ENCODE peak calls at places on chromosomes 12 and 14, in four cellular contexts. One of them, this sample, is unnamed.

GRCh38 chr14:70181276-70181675 is 7.5 kb downstream of the SLC8A3 start:
- DNase-seq in tibial nerve: no peak
- DNase-seq in AG10803: no peak
- DNase-seq in Caco-2: no peak
- DNase-seq in this sample: no peak

GRCh38 chr12:75011120-75011519 is 198.5 kb downstream of the KCNC2 start:
- DNase-seq in tibial nerve: no peak
- DNase-seq in AG10803: no peak
- DNase-seq in Caco-2: no peak
- DNase-seq in this sample: no peak

GRCh38 chr14:32764131-32764530 is 174.5 kb upstream of the NPAS3 start:
- DNase-seq in tibial nerve: no peak
- DNase-seq in AG10803: no peak
- DNase-seq in Caco-2: no peak
- DNase-seq in this sample: no peak

GRCh38 chr12:110531741-110532333 is 29.7 kb downstream of the RAD9B start:
- DNase-seq in tibial nerve: no peak
- DNase-seq in AG10803: peak
- DNase-seq in Caco-2: no peak
- DNase-seq in this sample: no peak

GRCh38 chr12:2697057-2697456 is 97.7 kb upstream of the FKBP4 start:
- DNase-seq in tibial nerve: no peak
- DNase-seq in AG10803: no peak
- DNase-seq in Caco-2: no peak
- DNase-seq in this sample: no peak

GRCh38 chr14:50402965-50403364 is 6.3 kb upstream of the CDKL1 start:
- DNase-seq in tibial nerve: no peak
- DNase-seq in AG10803: no peak
- DNase-seq in Caco-2: no peak
- DNase-seq in this sample: no peak

GRCh38 chr12:16473610-16474326 is 126.3 kb downstream of the MGST1 start:
- DNase-seq in tibial nerve: no peak
- DNase-seq in AG10803: peak
- DNase-seq in Caco-2: no peak
- DNase-seq in this sample: no peak

GRCh38 chr12:122067966-122068365 is 10.6 kb upstream of the MLXIP start:
- DNase-seq in tibial nerve: peak
- DNase-seq in AG10803: no peak
- DNase-seq in Caco-2: no peak
- DNase-seq in this sample: no peak

GRCh38 chr12:71475280-71475679 is 35.7 kb downstream of the LGR5 start:
- DNase-seq in tibial nerve: peak
- DNase-seq in AG10803: peak
- DNase-seq in Caco-2: no peak
- DNase-seq in this sample: peak

GRCh38 chr12:58850826-58851225 is 69.5 kb downstream of the LRIG3 start:
- DNase-seq in tibial nerve: no peak
- DNase-seq in AG10803: peak
- DNase-seq in Caco-2: no peak
- DNase-seq in this sample: no peak

GRCh38 chr12:43349863-43350262 is 202.1 kb downstream of the ADAMTS20 start:
- DNase-seq in tibial nerve: no peak
- DNase-seq in AG10803: no peak
- DNase-seq in Caco-2: no peak
- DNase-seq in this sample: no peak

GRCh38 chr12:48199784-48200198 is 3.3 kb downstream of the OR10AD1 start:
- DNase-seq in tibial nerve: no peak
- DNase-seq in AG10803: peak
- DNase-seq in Caco-2: peak
- DNase-seq in this sample: no peak

GRCh38 chr12:108173160-108173559 is 44.1 kb downstream of the WSCD2 start:
- DNase-seq in tibial nerve: no peak
- DNase-seq in AG10803: no peak
- DNase-seq in Caco-2: no peak
- DNase-seq in this sample: no peak

GRCh38 chr14:44961151-44961729 is 507 bp downstream of the KLHL28 start:
- DNase-seq in tibial nerve: peak
- DNase-seq in AG10803: peak
- DNase-seq in Caco-2: peak
- DNase-seq in this sample: peak

GRCh38 chr14:44960146-44960545 is 1.6 kb downstream of the KLHL28 start:
- DNase-seq in tibial nerve: no peak
- DNase-seq in AG10803: peak
- DNase-seq in Caco-2: no peak
- DNase-seq in this sample: no peak

GRCh38 chr14:44962573-44963528 is 861 bp downstream of the TOGARAM1 start:
- DNase-seq in tibial nerve: peak
- DNase-seq in AG10803: peak
- DNase-seq in Caco-2: peak
- DNase-seq in this sample: peak

GRCh38 chr14:44960646-44961045 is 1.1 kb downstream of the KLHL28 start:
- DNase-seq in tibial nerve: no peak
- DNase-seq in AG10803: no peak
- DNase-seq in Caco-2: no peak
- DNase-seq in this sample: no peak

DNA sequence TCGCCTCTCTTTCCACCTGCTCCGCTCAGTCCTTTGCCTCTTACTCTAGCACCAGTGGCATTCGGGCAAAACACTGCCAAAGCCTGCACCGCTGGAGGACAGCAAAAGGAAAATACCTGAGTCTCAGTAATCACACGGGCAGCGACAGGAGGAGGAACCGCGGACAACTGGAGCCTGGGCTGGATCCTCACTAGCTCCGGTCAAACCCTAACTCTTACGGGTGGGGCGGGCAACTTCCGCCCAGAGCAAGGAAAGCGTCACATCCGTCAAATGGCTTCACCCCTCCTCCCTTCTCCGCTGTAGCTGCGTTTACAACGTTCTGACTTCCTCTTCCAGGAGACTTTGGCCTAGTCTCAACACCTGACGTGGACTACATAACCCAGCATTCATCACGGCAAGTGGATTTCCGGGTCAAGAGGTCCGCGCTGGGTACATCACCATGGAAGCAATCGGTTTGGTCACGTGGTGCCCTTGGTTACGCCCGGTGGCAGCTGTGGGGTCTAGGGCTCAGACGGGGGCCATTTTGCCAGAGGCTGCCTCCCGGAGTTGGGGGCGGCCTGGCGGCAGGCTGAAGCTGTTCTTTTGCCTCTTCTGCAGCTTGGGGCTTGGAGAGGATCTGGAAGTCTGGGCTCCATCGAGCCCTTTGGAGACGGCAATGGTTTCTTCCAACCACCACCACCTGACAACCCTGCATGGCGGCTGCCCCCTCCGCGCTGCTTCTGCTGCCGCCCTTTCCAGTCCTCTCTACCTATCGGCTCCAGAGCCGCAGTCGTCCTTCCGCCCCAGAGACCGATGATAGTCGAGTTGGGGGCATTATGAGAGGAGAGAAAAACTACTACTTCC is at the start of the genes KLHL28 and TOGARAM1:
- DNase-seq in tibial nerve: peak
- DNase-seq in AG10803: peak
- DNase-seq in Caco-2: peak
- DNase-seq in this sample: peak
- TF ChIP-seq CTCF in tibial nerve: no peak
- TF ChIP-seq CTCF in AG10803: no peak
- TF ChIP-seq CTCF in Caco-2: no peak
- TF ChIP-seq CTCF in this sample: no peak

DNA sequence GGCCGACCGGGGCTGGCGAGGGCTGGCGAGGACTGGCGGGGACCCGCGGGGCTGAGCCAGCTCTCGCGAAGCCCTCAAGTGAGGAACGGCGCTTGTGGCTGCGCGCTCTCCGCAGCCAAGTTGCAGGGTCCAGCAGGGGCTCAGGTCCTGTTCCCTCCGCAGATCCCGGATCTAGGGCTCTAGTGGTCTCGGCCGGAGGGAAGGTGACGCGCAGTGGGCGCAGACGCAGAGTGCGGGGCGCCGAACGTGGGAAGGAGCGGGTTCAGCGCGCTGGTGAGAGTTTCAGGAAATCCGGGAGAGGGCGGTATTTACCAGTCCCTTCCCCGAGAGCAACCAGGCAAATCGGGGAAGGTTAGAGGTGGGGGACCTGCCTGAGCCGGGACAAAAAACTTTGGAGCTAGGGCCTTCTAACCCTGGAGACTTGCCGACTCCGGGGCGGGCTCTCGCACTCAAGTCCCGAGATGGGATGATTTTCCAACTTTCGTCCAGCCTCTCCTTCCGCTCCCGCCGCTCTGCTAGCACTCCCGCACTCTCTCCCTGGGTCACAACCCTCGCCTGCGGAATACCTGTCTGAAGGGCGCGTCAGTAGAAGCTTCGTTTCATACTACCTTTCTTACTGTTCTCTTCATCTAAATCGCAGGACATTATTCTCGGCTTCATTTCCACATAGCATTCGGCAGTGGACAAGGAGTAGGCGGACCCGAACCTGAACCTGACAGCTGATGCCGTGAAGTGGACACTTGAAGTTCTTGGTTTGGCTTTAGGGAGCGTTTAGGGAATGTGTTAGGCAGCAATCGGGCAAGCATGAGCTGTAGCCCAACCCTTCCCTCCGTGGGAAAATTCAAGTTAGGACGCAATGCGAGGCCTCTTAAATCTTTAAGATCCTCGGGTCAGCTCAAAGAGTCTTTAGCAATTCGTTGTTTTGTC is 13.6 kb upstream of the PAX9 start:
- DNase-seq in tibial nerve: no peak
- DNase-seq in AG10803: peak
- DNase-seq in Caco-2: peak
- DNase-seq in this sample: peak
- TF ChIP-seq CTCF in tibial nerve: peak
- TF ChIP-seq CTCF in AG10803: peak
- TF ChIP-seq CTCF in Caco-2: peak
- TF ChIP-seq CTCF in this sample: peak

DNA sequence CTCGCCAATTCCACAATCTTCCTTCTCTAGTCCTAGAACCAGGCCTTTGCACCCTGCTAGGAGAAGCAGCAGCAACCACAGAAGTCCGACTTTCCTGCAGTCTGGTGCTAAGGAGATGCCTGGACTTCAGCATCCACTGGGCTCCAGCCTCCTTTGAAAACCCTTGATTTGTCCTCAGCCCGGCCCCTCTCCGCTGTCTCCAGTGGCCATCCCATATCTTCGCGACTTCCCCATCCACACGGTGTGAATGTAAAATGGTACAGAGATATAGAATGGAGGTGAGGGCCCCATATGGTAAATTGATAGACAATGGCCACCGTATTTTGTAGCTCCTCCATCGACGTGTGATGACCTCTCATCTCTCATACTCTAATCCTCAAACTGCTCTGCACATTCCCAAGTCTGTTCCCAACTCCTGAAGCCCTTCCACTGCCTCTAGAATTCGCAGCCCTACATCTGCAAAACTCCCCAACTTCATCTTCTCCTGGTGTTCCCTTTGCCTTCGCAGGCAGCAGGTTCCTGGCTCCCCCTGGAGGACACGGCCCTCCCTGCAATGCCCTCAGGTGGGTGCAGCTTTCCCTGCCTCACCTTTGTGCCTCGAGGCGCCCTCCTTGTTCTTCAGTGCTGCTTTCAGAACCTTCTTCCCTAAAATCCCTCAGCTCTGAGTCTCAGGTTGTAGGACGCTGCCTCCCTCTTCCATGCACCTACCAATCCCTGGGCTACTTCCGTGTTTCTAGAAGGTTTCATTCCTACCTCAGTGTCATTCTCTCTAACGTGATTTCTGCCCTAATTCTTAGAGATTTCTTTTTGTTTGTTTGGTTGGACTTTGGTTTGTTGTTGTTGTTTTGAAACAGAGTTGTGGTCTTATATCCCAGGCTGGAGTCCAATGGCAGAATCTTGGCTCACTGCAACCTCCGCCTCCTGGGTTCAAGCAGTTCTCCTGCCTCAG is 36.7 kb downstream of the TMBIM6 start:
- DNase-seq in tibial nerve: no peak
- DNase-seq in AG10803: peak
- DNase-seq in Caco-2: peak
- DNase-seq in this sample: no peak
- TF ChIP-seq CTCF in tibial nerve: peak
- TF ChIP-seq CTCF in AG10803: peak
- TF ChIP-seq CTCF in Caco-2: peak
- TF ChIP-seq CTCF in this sample: peak

DNA sequence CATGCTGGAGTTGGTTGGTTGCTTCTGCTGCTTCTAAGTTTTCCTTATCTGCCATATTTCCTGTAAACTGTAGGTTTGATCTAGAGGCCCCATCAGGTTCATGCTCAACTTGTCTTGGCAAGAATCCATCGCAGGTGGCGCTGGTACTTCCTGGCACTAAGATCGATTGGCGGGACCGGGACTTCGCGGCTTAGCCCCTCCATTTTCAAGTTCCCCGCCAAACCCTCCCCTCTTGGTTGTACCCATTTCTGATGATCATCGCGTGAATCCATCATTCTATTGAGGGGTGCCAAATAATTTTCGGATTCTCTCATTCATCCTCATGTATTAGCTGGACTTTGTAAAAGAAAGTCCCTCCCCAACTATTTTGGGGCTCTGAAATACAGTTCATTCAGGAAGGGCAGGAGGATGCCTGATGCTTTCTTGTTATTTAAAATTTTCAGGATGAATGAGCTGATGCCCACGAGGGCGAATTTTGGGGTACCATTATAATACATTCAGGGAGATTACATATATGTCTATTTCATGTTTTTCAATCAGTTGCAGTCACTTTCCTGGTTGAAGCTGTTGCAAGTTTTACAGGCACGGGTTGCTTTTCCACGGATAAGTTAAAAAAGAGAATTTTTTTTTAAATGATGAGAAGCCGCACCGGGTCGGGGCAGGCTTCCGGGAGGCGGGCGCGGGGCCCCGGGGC is 424 bp upstream of the BRI3BP start:
- DNase-seq in tibial nerve: no peak
- DNase-seq in AG10803: no peak
- DNase-seq in Caco-2: peak
- DNase-seq in this sample: no peak
- TF ChIP-seq CTCF in tibial nerve: no peak
- TF ChIP-seq CTCF in AG10803: no peak
- TF ChIP-seq CTCF in Caco-2: peak
- TF ChIP-seq CTCF in this sample: no peak

GRCh38 chr12:56724660-56724988 is 475 bp downstream of the NACA start:
- DNase-seq in tibial nerve: peak
- DNase-seq in AG10803: peak
- DNase-seq in Caco-2: no peak
- DNase-seq in this sample: no peak
- TF ChIP-seq CTCF in tibial nerve: no peak
- TF ChIP-seq CTCF in AG10803: no peak
- TF ChIP-seq CTCF in Caco-2: no peak
- TF ChIP-seq CTCF in this sample: no peak